ENCODE peak calls at places on chromosomes 4 and X, in seven cellular contexts. T is GM10248, M is PC-9, X is transverse colon, E is Calu3, S is IMR-90, P is choroid plexus epithelial cell. J is an unnamed sample.

GRCh38 chrX:2417205-2417604 is 83.6 kb downstream of the DHRSX start:
- DNase-seq in T (no peak), M (no peak), X (no peak), E (no peak), S (peak; percentile 7), P (no peak), J (no peak)

GRCh38 chr4:56434599-56435000 is 815 bp downstream of the PPAT start:
- DNase-seq in T (no peak), M (no peak), X (no peak), E (no peak), S (peak; percentile 58), P (peak; percentile 76), J (no peak)

GRCh38 chrX:151825927-151826471 is 86.7 kb upstream of the MAGEA4 start:
- DNase-seq in T (no peak), M (peak; percentile 40), X (no peak), E (no peak), S (peak; percentile 1), P (peak; percentile 91), J (peak; percentile 40)

GRCh38 chrX:123803331-123803983 is 56.4 kb upstream of the XIAP start:
- DNase-seq in T (no peak), M (peak; percentile 71), X (no peak), E (peak; percentile 49), S (peak; percentile 75), P (peak; percentile 45), J (peak; percentile 72)

GRCh38 chr4:121668368-121669162 is 28.2 kb downstream of the ANXA5 start:
- DNase-seq in T (no peak), M (no peak), X (no peak), E (no peak), S (peak; percentile 99), P (peak; percentile 98), J (peak; percentile 96)

GRCh38 chrX:15143825-15144121 is 126.1 kb downstream of the ASB9 start:
- DNase-seq in T (no peak), M (no peak), X (no peak), E (no peak), S (no peak), P (no peak), J (no peak)

GRCh38 chrX:13938053-13938765 is 91.5 kb downstream of the GEMIN8 start:
- DNase-seq in T (peak; percentile 28), M (no peak), X (peak; percentile 19), E (peak; percentile 72), S (peak; percentile 2), P (no peak), J (no peak)

GRCh38 chrX:125577479-125577878 is 257.8 kb downstream of the TEX13C start:
- DNase-seq in T (no peak), M (no peak), X (no peak), E (no peak), S (no peak), P (no peak), J (no peak)

GRCh38 chr4:168558587-168558986 is 61.7 kb downstream of the PALLD start:
- DNase-seq in T (no peak), M (no peak), X (no peak), E (no peak), S (peak; percentile 60), P (peak; percentile 65), J (peak; percentile 44)

GRCh38 chr4:67593741-67594175 is 35.2 kb downstream of the STAP1 start:
- DNase-seq in T (no peak), M (no peak), X (no peak), E (no peak), S (peak; percentile 25), P (peak; percentile 74), J (no peak)

GRCh38 chrX:134236690-134237362 is at the start of gene CCDC160:
- DNase-seq in T (peak; percentile 20), M (peak; percentile 63), X (peak; percentile 30), E (peak; percentile 75), S (no peak), P (peak; percentile 30), J (no peak)

GRCh38 chr4:10667651-10668341 is 16.8 kb downstream of the CLNK start:
- DNase-seq in T (no peak), M (no peak), X (no peak), E (no peak), S (no peak), P (no peak), J (no peak)

DNA sequence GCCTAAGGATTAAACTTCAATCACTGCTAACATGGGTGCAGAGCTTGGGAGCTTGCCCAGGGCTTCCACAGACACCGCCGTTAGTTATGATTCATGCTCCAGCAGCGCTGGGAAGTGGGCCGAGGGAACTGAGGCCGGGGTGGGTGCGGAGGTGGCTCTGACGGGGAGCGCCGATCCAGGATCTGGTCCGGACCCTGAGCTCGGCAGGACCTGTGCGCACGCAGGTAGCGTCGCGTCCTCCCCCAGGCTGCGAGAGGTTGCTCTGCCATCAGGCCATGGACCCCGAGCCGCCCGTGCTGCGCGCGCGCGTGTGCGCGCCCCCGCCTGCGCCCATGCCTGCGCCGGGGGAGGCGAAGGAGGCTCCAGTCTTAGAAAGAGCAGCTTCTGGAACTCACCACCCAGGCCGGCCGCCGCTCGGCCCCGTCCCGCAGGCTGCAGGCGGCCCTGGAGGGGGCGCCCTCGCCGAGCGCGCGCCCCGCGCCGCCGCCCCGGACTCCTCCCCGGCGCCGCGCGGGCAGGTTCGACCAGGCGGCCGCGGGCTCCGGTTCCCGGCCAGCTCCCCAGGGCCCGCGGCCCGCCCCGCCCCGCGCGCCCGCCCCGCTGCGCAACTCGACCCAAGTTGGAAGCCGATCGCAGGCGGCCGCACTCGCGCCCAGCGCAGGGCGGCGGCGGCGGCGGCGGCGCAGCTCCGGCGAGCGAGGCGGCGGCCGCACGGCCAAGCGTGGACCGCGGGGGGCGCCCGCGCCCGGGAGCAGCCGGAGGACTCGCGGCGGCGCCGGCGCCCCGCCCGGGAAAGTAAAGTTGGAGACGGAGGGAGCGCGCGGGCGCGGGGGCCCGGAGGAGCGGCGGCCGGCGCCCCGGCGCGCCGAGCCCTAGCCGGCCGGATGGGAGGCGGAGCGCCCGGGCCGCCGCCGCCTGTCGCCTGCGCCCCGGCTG is 646 bp upstream of the ADRA2C start:
- DNase-seq in T (no peak), M (no peak), X (no peak), E (peak; percentile 57), S (peak; percentile 42), P (peak; percentile 43), J (no peak)
- TF ChIP-seq CTCF in T (no peak), M (no peak), X (no peak), E (peak; percentile 16), S (peak; percentile 23), P (no peak), J (no peak)

GRCh38 chrX:153763989-153764755 is at the start of gene PLXNB3:
- DNase-seq in T (peak; percentile 82), M (peak; percentile 95), X (peak; percentile 84), E (peak; percentile 92), S (peak; percentile 58), P (peak; percentile 61), J (no peak)
- TF ChIP-seq CTCF in T (peak; percentile 72), M (peak; percentile 86), X (peak; percentile 86), E (peak; percentile 70), S (peak; percentile 72), P (peak; percentile 76), J (peak; percentile 70)

DNA sequence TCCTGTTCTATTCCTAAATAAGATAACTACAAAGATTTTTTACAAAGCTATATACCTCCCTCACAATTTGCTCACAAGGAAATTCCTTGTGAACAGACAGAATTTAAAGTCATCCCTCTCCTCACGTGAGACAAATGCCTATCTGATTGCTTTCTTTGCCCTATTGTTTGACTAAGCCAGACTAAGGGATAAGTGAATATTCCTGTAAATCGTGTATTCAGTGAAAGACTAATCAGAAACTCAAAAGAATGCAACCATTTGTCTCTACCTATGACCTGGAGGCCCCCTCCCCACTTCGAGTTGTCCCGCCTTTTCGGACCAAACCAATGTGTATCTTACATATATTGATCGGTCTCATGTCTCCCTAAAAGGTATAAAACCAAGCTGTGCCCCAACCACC is 15.3 kb upstream of the ZBTB33 start:
- DNase-seq in T (no peak), M (no peak), X (no peak), E (no peak), S (no peak), P (no peak), J (no peak)
- TF ChIP-seq CTCF in T (no peak), M (no peak), X (no peak), E (no peak), S (no peak), P (no peak), J (no peak)

GRCh38 chr4:158781963-158782362 is 13.1 kb downstream of the FNIP2 start:
- DNase-seq in T (no peak), M (no peak), X (no peak), E (no peak), S (no peak), P (peak; percentile 24), J (no peak)
- TF ChIP-seq CTCF in T (no peak), M (no peak), X (no peak), E (no peak), S (no peak), P (peak; percentile 13), J (no peak)